ENCODE peak calls at places on chromosomes 13 and 19, in five cellular contexts. F is IMR-90; S is activated naive CD8-positive, alpha-beta T cell treated with anti-CD3 and anti-CD28 coated beads, Interleukin-2, amount 10 ng/mL, durations not matched to agents 7 days and 5 days; P is NCI-H226; I is mucosa of gallbladder. L is an unnamed sample.

GRCh38 chr19:10961763-10962536 is 1.1 kb downstream of the SMARCA4 start:
- DNase-seq in F (peak; percentile 12), S (no peak), P (no peak), I (no peak), L (no peak)

GRCh38 chr19:40190891-40191835 is at the start of gene MAP3K10:
- DNase-seq in F (peak; percentile 51), S (peak; percentile 86), P (peak; percentile 54), I (peak; percentile 67), L (peak; percentile 84)

GRCh38 chr13:110652231-110652730 is 36.9 kb downstream of the NAXD start:
- DNase-seq in F (no peak), S (no peak), P (no peak), I (no peak), L (no peak)

GRCh38 chr19:31911577-31911976 is 433.8 kb upstream of the ZNF507 start:
- DNase-seq in F (no peak), S (no peak), P (no peak), I (no peak), L (no peak)

GRCh38 chr13:114027046-114027760 is 53.3 kb upstream of the C13orf46 start:
- DNase-seq in F (peak; percentile 69), S (no peak), P (no peak), I (no peak), L (no peak)

GRCh38 chr13:24275041-24275440 is 34.3 kb upstream of the C1QTNF9 start:
- DNase-seq in F (no peak), S (no peak), P (no peak), I (no peak), L (no peak)

GRCh38 chr19:10872551-10873107 is 1.3 kb downstream of the CARM1 start:
- DNase-seq in F (no peak), S (no peak), P (no peak), I (no peak), L (no peak)

GRCh38 chr19:40610396-40611064 is 9.4 kb downstream of the LTBP4 start:
- DNase-seq in F (no peak), S (peak; percentile 66), P (no peak), I (peak; percentile 66), L (no peak)

GRCh38 chr13:113976711-113977684 is 3.1 kb upstream of the C13orf46 start:
- DNase-seq in F (peak; percentile 68), S (no peak), P (peak; percentile 83), I (no peak), L (peak; percentile 54)

GRCh38 chr19:58434217-58434616 is 5.7 kb downstream of the ZNF132 start:
- DNase-seq in F (peak; percentile 18), S (no peak), P (no peak), I (no peak), L (no peak)

GRCh38 chr19:43674630-43674982 is 4.6 kb upstream of the PLAUR start:
- DNase-seq in F (peak; percentile 49), S (no peak), P (peak; percentile 24), I (no peak), L (no peak)

GRCh38 chr19:1421958-1422305 is 14.5 kb downstream of the DAZAP1 start:
- DNase-seq in F (no peak), S (no peak), P (no peak), I (no peak), L (no peak)

GRCh38 chr19:46720516-46721239 is 3.8 kb upstream of the PRKD2 start:
- DNase-seq in F (no peak), S (no peak), P (no peak), I (no peak), L (peak; percentile 40)

GRCh38 chr19:39413903-39414608 is 1.6 kb downstream of the PLEKHG2 start:
- DNase-seq in F (peak; percentile 28), S (no peak), P (no peak), I (no peak), L (no peak)

L was measured in natural killer cell treated with Interleukin-12 subunit alpha and Interleukin-12 subunit beta and Interleukin-15 and Interleukin-18, amount 100 ng/mL, for 72 hours.